ENCODE peak calls at places on chromosomes 16 and 17, in four cellular contexts. One of them, this sample, is unnamed.

GRCh38 chr17:81200695-81201580 is 21.8 kb downstream of the CEP131 start:
- DNase-seq in Calu3: peak
- DNase-seq in DMS 273 treated with DMSO at 0.1 percent for 48 hours: peak
- DNase-seq in GM03348: peak
- DNase-seq in this sample: peak

GRCh38 chr17:74282587-74283370 is 8.7 kb downstream of the DNAI2 start:
- DNase-seq in GM03348: no peak
- DNase-seq in DMS 273 treated with DMSO at 0.1 percent for 48 hours: no peak
- DNase-seq in Calu3: no peak
- DNase-seq in this sample: no peak

GRCh38 chr17:15263206-15263579 is 1.9 kb downstream of the PMP22 start:
- DNase-seq in DMS 273 treated with DMSO at 0.1 percent for 48 hours: no peak
- DNase-seq in GM03348: peak
- DNase-seq in Calu3: peak
- DNase-seq in this sample: peak

GRCh38 chr17:78917451-78918307 is 7.5 kb downstream of the TIMP2 start:
- DNase-seq in Calu3: no peak
- DNase-seq in GM03348: no peak
- DNase-seq in DMS 273 treated with DMSO at 0.1 percent for 48 hours: no peak
- DNase-seq in this sample: peak

GRCh38 chr17:42078396-42079042 is 19.8 kb downstream of the ZNF385C start:
- DNase-seq in DMS 273 treated with DMSO at 0.1 percent for 48 hours: no peak
- DNase-seq in Calu3: no peak
- DNase-seq in GM03348: no peak
- DNase-seq in this sample: no peak

GRCh38 chr17:78759203-78759968 is 22.7 kb downstream of the CYTH1 start:
- DNase-seq in DMS 273 treated with DMSO at 0.1 percent for 48 hours: no peak
- DNase-seq in GM03348: no peak
- DNase-seq in Calu3: no peak
- DNase-seq in this sample: no peak

GRCh38 chr16:88828711-88829110 is 17.0 kb upstream of the APRT start:
- DNase-seq in GM03348: no peak
- DNase-seq in Calu3: no peak
- DNase-seq in DMS 273 treated with DMSO at 0.1 percent for 48 hours: no peak
- DNase-seq in this sample: no peak

GRCh38 chr17:43531955-43532354 is 14.2 kb downstream of the ETV4 start:
- DNase-seq in Calu3: no peak
- DNase-seq in GM03348: no peak
- DNase-seq in DMS 273 treated with DMSO at 0.1 percent for 48 hours: no peak
- DNase-seq in this sample: no peak

GRCh38 chr17:83133302-83134121 is 54.1 kb downstream of the METRNL start:
- DNase-seq in DMS 273 treated with DMSO at 0.1 percent for 48 hours: no peak
- DNase-seq in Calu3: no peak
- DNase-seq in GM03348: no peak
- DNase-seq in this sample: peak

GRCh38 chr16:48386559-48387312 is 1.5 kb upstream of the SIAH1 start:
- DNase-seq in DMS 273 treated with DMSO at 0.1 percent for 48 hours: no peak
- DNase-seq in Calu3: no peak
- DNase-seq in GM03348: no peak
- DNase-seq in this sample: no peak

GRCh38 chr16:50500171-50500874 is 47.9 kb upstream of the NKD1 start:
- DNase-seq in GM03348: no peak
- DNase-seq in Calu3: no peak
- DNase-seq in DMS 273 treated with DMSO at 0.1 percent for 48 hours: no peak
- DNase-seq in this sample: no peak

GRCh38 chr17:13626703-13627102 is 25.0 kb upstream of the HS3ST3A1 start:
- DNase-seq in GM03348: peak
- DNase-seq in DMS 273 treated with DMSO at 0.1 percent for 48 hours: no peak
- DNase-seq in Calu3: no peak
- DNase-seq in this sample: peak

GRCh38 chr16:31693733-31694132 is 166.0 kb downstream of the AHSP start:
- DNase-seq in GM03348: no peak
- DNase-seq in Calu3: no peak
- DNase-seq in DMS 273 treated with DMSO at 0.1 percent for 48 hours: no peak
- DNase-seq in this sample: no peak

GRCh38 chr16:25950586-25951201 is 258.9 kb downstream of the HS3ST4 start:
- DNase-seq in GM03348: no peak
- DNase-seq in DMS 273 treated with DMSO at 0.1 percent for 48 hours: no peak
- DNase-seq in Calu3: no peak
- DNase-seq in this sample: no peak

GRCh38 chr17:77423589-77424451 is 283.1 kb downstream of the SEC14L1 start:
- DNase-seq in Calu3: no peak
- DNase-seq in DMS 273 treated with DMSO at 0.1 percent for 48 hours: no peak
- DNase-seq in GM03348: peak
- DNase-seq in this sample: peak

GRCh38 chr17:4540224-4541040 is 14.8 kb downstream of the MYBBP1A start:
- DNase-seq in DMS 273 treated with DMSO at 0.1 percent for 48 hours: no peak
- DNase-seq in GM03348: no peak
- DNase-seq in Calu3: no peak
- DNase-seq in this sample: no peak

GRCh38 chr17:55318715-55319487 is 54.1 kb downstream of the HLF start:
- DNase-seq in GM03348: no peak
- DNase-seq in DMS 273 treated with DMSO at 0.1 percent for 48 hours: no peak
- DNase-seq in Calu3: no peak
- DNase-seq in this sample: no peak

GRCh38 chr17:3754458-3755334 is 31.0 kb downstream of the HASPIN start:
- DNase-seq in Calu3: peak
- DNase-seq in GM03348: peak
- DNase-seq in DMS 273 treated with DMSO at 0.1 percent for 48 hours: no peak
- DNase-seq in this sample: no peak

GRCh38 chr16:2839650-2840450 is 9.7 kb downstream of the ZG16B start:
- DNase-seq in GM03348: no peak
- DNase-seq in Calu3: no peak
- DNase-seq in DMS 273 treated with DMSO at 0.1 percent for 48 hours: no peak
- DNase-seq in this sample: no peak

GRCh38 chr16:9016824-9017223 is 53.1 kb upstream of the USP7 start:
- DNase-seq in Calu3: no peak
- DNase-seq in DMS 273 treated with DMSO at 0.1 percent for 48 hours: no peak
- DNase-seq in GM03348: no peak
- DNase-seq in this sample: no peak

GRCh38 chr17:48756816-48757215 is 28.3 kb upstream of the HOXB13 start:
- DNase-seq in Calu3: no peak
- DNase-seq in DMS 273 treated with DMSO at 0.1 percent for 48 hours: no peak
- DNase-seq in GM03348: no peak
- DNase-seq in this sample: no peak